ENCODE peak calls at places on chromosomes 13 and 19, in four cellular contexts. P is brain microvascular endothelial cell; Q is foreskin fibroblast; J is CD4-positive, alpha-beta T cell. R is an unnamed sample.
A peak's percentile ranks its signal among the peaks of the same experiment; 100 is the strongest.

GRCh38 chr19:55498246-55498645 is 10.0 kb downstream of the SSC5D start:
- DNase-seq in Q (no peak), P (no peak), J (no peak), R (no peak)

GRCh38 chr13:79799466-79799865 is 318.5 kb downstream of the NDFIP2 start:
- DNase-seq in J (no peak), Q (peak; percentile 82), P (no peak), R (no peak)

GRCh38 chr13:94703271-94703670 is 9.1 kb downstream of the SOX21 start:
- DNase-seq in J (no peak), P (no peak), Q (no peak), R (no peak)

GRCh38 chr19:12665281-12665573 is 1.3 kb downstream of the MAN2B1 start:
- DNase-seq in J (peak; percentile 35), P (no peak), Q (no peak), R (no peak)

GRCh38 chr13:83211301-83211700 is 671.0 kb downstream of the SLITRK1 start:
- DNase-seq in J (no peak), P (peak; percentile 61), Q (peak; percentile 69), R (no peak)

GRCh38 chr19:45947926-45948325 is 25.7 kb downstream of the NOVA2 start:
- DNase-seq in P (no peak), Q (peak; percentile 34), J (no peak), R (no peak)

GRCh38 chr19:17497149-17497798 is 14.2 kb upstream of the PGLS start:
- DNase-seq in P (no peak), J (no peak), Q (no peak), R (no peak)

GRCh38 chr19:35247526-35248309 is 1.1 kb upstream of the LSR start:
- DNase-seq in Q (peak; percentile 6), P (no peak), J (peak; percentile 53), R (no peak)

GRCh38 chr13:114285166-114285808 is 3.9 kb downstream of the UPF3A start:
- DNase-seq in Q (no peak), J (no peak), P (no peak), R (no peak)

GRCh38 chr13:75101997-75102720 is 379.8 kb downstream of the TBC1D4 start:
- DNase-seq in Q (peak; percentile 59), P (no peak), J (no peak), R (no peak)

GRCh38 chr13:47545630-47546029 is 455.4 kb downstream of the SUCLA2 start:
- DNase-seq in P (no peak), Q (no peak), J (no peak), R (no peak)

GRCh38 chr19:18023596-18024212 is 15.7 kb downstream of the ARRDC2 start:
- DNase-seq in J (peak; percentile 77), P (peak; percentile 87), Q (no peak), R (no peak)

GRCh38 chr13:76239031-76239680 is 603.0 kb downstream of the LMO7 start:
- DNase-seq in Q (no peak), J (no peak), P (no peak), R (no peak)

GRCh38 chr19:18768046-18768771 is 22.9 kb downstream of the COMP start:
- DNase-seq in J (no peak), Q (no peak), P (no peak), R (no peak)

GRCh38 chr19:46766569-46767317 is 20.5 kb upstream of the STRN4 start:
- DNase-seq in J (peak; percentile 38), Q (peak; percentile 39), P (no peak), R (no peak)

GRCh38 chr19:55536951-55537740 is at the start of gene SBK2:
- DNase-seq in P (no peak), J (no peak), Q (no peak), R (no peak)

GRCh38 chr19:16139752-16140151 is 3.7 kb upstream of the HSH2D start:
- DNase-seq in J (no peak), P (no peak), Q (no peak), R (no peak)

GRCh38 chr19:32809754-32810153 is 59.8 kb downstream of the SLC7A9 start:
- DNase-seq in J (no peak), Q (no peak), P (no peak), R (no peak)

GRCh38 chr13:114249062-114249461 is 14.4 kb downstream of the CDC16 start:
- DNase-seq in Q (no peak), P (no peak), J (no peak), R (no peak)

GRCh38 chr19:51368366-51369282 is at the start of gene CLDND2:
- DNase-seq in P (no peak), Q (no peak), J (no peak), R (no peak)

DNA sequence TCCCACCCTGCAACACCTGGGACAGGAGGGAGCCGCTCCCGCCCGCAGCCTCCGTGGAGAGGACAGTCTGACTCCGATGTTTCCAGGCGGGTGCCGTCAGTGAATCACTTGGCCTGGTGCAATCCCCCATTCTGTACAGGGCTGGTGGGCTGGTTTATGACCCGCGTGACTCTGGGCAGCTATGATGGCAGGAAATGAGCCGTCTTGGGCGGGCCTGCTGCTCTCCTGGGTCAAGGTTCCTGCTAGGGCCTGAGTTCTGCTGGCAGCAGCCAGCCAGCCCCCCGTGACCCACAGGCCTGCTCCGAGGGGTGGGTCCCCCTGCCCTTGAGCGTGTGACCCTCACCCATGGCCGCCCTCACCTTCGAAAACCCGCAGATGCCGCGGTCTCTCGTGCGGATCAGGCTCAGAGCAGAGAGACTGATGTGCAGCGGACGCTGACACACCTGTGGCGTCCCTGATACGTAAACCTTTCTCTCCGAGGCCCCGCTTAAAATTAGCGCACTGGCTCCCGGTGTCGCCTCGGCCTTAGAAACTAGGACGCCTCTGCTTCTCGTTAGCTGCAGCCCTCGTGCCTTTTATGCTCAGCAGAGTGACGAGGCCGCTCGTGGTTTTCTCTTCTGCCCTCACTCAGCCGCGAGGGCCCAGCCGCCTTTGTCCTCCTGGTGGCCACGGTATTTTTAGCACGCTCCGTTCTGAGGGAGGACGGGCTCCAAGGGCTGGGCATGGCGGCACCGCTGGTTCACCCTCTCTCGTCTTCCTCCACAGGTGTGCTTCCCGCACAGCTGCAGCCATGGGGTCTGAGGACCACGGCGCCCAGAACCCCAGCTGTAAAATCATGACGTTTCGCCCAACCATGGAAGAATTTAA is 63.4 kb downstream of the KDM4B start:
- DNase-seq in Q (peak; percentile 41), P (peak; percentile 11), J (no peak), R (no peak)
- TF ChIP-seq CTCF in Q (no peak), P (peak; percentile 36), J (no peak), R (no peak)

DNA sequence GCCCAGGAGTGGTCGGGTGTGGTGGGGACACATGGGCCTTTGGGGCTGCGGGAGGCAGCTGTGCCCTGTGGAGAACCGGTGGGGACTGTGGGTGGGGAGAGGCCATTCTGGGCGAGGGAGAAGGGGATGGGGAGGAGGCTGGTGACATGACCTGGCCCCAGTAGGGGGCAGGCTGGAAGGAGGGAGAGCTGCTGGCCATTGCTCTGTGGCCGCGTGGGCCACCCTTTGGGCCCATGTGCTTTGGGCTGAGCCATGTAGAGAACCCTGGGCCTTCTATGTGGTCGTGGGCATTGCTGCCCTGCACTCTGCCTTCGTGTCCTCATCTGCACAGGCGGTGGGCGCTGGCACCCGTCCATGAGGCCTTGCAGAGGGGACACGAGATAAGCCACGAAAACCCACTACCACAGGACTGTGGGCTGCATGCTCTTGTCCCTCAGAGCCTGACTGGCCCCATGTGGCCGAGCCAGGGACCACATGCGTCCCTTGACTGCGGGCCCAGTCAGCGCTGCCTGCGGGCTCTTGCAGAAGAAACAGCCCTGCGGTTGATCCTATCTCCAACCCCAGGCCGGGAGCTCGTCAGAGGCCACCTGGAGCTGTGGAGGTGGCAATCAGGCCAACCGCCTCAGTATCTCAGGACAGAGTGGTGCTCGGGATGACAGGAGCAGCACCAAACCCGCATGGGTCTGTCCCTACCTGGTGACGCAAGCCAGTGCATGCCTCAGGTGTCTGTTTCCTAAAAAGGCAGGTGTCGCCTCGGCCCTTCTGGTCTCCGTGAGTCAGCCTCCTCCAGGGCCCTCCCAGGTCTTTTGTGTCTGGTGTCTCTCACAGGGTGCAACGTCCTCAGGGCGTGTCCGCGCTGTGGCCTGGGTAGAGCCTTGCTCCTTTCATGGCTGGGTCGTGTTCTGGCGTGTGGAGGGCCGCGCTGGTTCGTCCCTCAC is 14.3 kb downstream of the FZR1 start:
- DNase-seq in Q (no peak), J (no peak), P (no peak), R (no peak)
- TF ChIP-seq CTCF in Q (no peak), J (no peak), P (peak; percentile 5), R (no peak)

DNA sequence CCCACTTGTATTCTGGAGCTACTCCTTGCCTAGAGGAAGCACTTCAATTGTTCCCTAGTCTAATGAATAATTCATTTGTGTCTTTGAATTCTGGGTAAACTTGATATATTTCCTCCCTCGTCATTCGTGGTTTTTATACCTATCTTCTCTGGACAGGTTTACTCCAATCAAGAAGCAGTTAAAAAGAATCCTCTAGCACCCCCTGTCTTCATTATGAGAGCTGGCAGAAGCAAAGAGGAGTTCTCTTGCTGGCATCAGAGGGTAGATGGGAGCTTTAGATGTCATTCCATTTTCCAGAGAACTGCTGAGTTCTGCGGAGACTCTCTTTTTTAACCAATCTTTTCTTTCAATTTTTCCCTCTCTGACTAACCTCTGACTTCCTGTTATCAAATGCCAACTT is 627.7 kb downstream of the FGF9 start:
- DNase-seq in P (no peak), Q (no peak), J (no peak), R (no peak)
- TF ChIP-seq CTCF in P (no peak), Q (no peak), J (no peak), R (no peak)

GRCh38 chr19:3060852-3061182 is 1.5 kb downstream of the TLE5 start:
- DNase-seq in P (no peak), J (no peak), Q (no peak), R (no peak)

GRCh38 chr19:3062165-3063105 is at the start of gene TLE5:
- DNase-seq in P (no peak), J (peak; percentile 63), Q (peak; percentile 83), R (no peak)

GRCh38 chr19:3059653-3060052 is 2.6 kb downstream of the TLE5 start:
- DNase-seq in J (no peak), Q (no peak), P (no peak), R (no peak)

GRCh38 chr19:3064011-3064330 is 1.7 kb upstream of the TLE5 start:
- DNase-seq in P (no peak), Q (no peak), J (no peak), R (no peak)

GRCh38 chr19:3061214-3062161 is 807 bp downstream of the TLE5 start:
- DNase-seq in Q (peak; percentile 79), J (peak; percentile 61), P (no peak), R (no peak)
- TF ChIP-seq CTCF in Q (no peak), J (peak; percentile 32), P (peak; percentile 36), R (peak; percentile 31)

GRCh38 chr13:106599875-106600797 is 32.2 kb upstream of the ARGLU1 start:
- DNase-seq in J (no peak), P (peak; percentile 84), Q (peak; percentile 84), R (no peak)
- TF ChIP-seq CTCF in J (no peak), P (no peak), Q (no peak), R (no peak)